ENCODE peak calls at places on chromosomes 1 and 21, in six cellular contexts. Z, V, Y, D, R and S are unnamed samples.
A peak's percentile ranks its signal among the peaks of the same experiment; 100 is the strongest.

GRCh38 chr1:31663622-31664452 is 19.2 kb upstream of the PEF1 start:
- DNase-seq in Z (peak; percentile 48), V (peak; percentile 58), Y (peak; percentile 40), D (peak; percentile 70), R (peak; percentile 74), S (no peak)

GRCh38 chr1:54114955-54115354 is 37.8 kb downstream of the CDCP2 start:
- DNase-seq in Z (peak; percentile 44), V (no peak), Y (no peak), D (no peak), R (no peak), S (no peak)

GRCh38 chr21:38807481-38807880 is 1.8 kb downstream of the ETS2 start:
- DNase-seq in Z (no peak), V (no peak), Y (no peak), D (no peak), R (no peak), S (no peak)

GRCh38 chr1:84998642-84999280 is 1.8 kb upstream of the MCOLN2 start:
- DNase-seq in Z (no peak), V (no peak), Y (no peak), D (peak; percentile 30), R (no peak), S (no peak)

GRCh38 chr1:151838491-151839412 is 868 bp downstream of the C2CD4D start:
- DNase-seq in Z (no peak), V (no peak), Y (no peak), D (no peak), R (no peak), S (no peak)

GRCh38 chr21:42845296-42845965 is 33.9 kb downstream of the WDR4 start:
- DNase-seq in Z (peak; percentile 4), V (peak; percentile 54), Y (no peak), D (peak; percentile 77), R (no peak), S (no peak)

GRCh38 chr1:47703161-47703825 is 265.4 kb downstream of the FOXD2 start:
- DNase-seq in Z (no peak), V (no peak), Y (no peak), D (no peak), R (no peak), S (no peak)

GRCh38 chr1:92577251-92577895 is 90.6 kb upstream of the GFI1 start:
- DNase-seq in Z (no peak), V (peak; percentile 22), Y (no peak), D (no peak), R (no peak), S (no peak)

GRCh38 chr1:15154480-15155036 is 1.0 kb downstream of the TMEM51 start:
- DNase-seq in Z (no peak), V (peak; percentile 31), Y (peak; percentile 26), D (peak; percentile 49), R (peak; percentile 50), S (no peak)

GRCh38 chr21:36355868-36356267 is 29.3 kb upstream of the CHAF1B start:
- DNase-seq in Z (no peak), V (no peak), Y (no peak), D (no peak), R (no peak), S (no peak)

GRCh38 chr1:111992396-111992985 is 3.0 kb upstream of the KCND3 start:
- DNase-seq in Z (no peak), V (no peak), Y (no peak), D (no peak), R (no peak), S (no peak)

GRCh38 chr1:205350626-205351235 is 6.0 kb downstream of the KLHDC8A start:
- DNase-seq in Z (peak; percentile 93), V (no peak), Y (no peak), D (no peak), R (no peak), S (no peak)

GRCh38 chr1:81689531-81689941 is 111.2 kb upstream of the ADGRL2 start:
- DNase-seq in Z (no peak), V (no peak), Y (no peak), D (no peak), R (no peak), S (no peak)

GRCh38 chr1:174898102-174898802 is 101.5 kb upstream of the CACYBP start:
- DNase-seq in Z (no peak), V (no peak), Y (no peak), D (no peak), R (no peak), S (no peak)
- TF ChIP-seq CTCF in Z (no peak), V (no peak), Y (no peak), D (no peak), R (no peak), S (no peak)

DNA sequence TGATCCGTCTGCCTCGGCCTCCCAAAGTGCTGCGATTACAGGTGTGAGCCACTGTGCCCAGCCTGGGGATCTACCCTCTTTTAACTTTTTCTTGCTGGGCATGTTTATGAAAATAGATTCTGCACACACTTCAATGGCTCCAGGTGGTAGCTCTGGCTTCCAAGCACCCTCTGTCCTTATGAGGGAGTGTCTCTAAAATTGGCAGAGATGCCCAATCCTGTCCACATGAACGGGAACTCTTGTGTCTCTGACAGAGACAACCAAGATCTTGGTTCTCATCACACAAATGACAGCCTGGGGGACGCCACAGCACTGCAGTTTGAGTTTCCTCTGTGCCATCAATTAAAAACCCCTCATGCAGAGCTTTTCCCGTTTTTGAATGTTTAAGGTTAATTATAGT is 43.4 kb upstream of the ANGPTL7 start:
- DNase-seq in Z (no peak), V (no peak), Y (no peak), D (no peak), R (no peak), S (no peak)
- H3K36me3 ChIP-seq in Z (peaks cover 80% of the 10 kb centered on the region), V (peaks cover 76% of the 10 kb centered on the region), Y (no peaks in the 10 kb centered on the region), D (peaks cover 99% of the 10 kb centered on the region), R (no peaks in the 10 kb centered on the region), S (peaks cover 94% of the 10 kb centered on the region)

GRCh38 chr1:25255711-25256577 is 8.7 kb upstream of the RSRP1 start:
- DNase-seq in Z (no peak), V (no peak), Y (no peak), D (no peak), R (no peak), S (no peak)

GRCh38 chr1:25256578-25257129 is 9.4 kb upstream of the RSRP1 start:
- DNase-seq in Z (no peak), V (no peak), Y (no peak), D (no peak), R (no peak), S (no peak)

GRCh38 chr1:25247829-25248754 is 838 bp upstream of the RSRP1 start:
- DNase-seq in Z (no peak), V (no peak), Y (no peak), D (no peak), R (no peak), S (no peak)

GRCh38 chr1:25257176-25257575 is 9.9 kb upstream of the RSRP1 start:
- DNase-seq in Z (no peak), V (no peak), Y (no peak), D (no peak), R (no peak), S (no peak)

GRCh38 chr1:25253911-25254310 is 6.7 kb upstream of the RSRP1 start:
- DNase-seq in Z (no peak), V (no peak), Y (no peak), D (no peak), R (no peak), S (no peak)
- H3K27ac ChIP-seq in Z (no peak overlapping the region), V (no peak overlapping the region), Y (no peak overlapping the region), D (no peak overlapping the region), R (no peak overlapping the region), S (no peak overlapping the region)

GRCh38 chr1:170967042-170967910 is 31.9 kb downstream of the MROH9 start:
- DNase-seq in Z (no peak), V (no peak), Y (no peak), D (no peak), R (no peak), S (no peak)

GRCh38 chr1:170964506-170964905 is 29.2 kb downstream of the MROH9 start:
- DNase-seq in Z (no peak), V (no peak), Y (no peak), D (no peak), R (no peak), S (no peak)

DNA sequence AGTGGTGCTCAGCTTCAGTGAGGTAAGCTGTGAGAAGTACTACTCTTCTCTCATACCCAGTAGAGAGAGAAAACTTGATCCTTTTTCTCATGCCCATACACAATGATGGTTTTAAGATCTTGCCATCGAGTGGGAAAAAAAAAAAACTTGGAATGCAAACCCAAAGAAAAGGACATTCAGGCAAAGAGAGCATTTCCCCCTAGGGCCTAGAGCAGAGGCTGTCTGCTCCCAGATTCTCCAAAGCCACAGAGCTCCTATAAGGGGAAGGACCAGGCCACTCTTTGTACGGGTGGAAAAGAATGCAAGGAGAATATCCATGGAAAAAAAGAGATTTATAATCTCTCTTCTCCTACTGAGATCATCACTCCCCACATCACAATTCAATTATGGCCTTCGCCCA is 34.9 kb downstream of the MROH9 start:
- DNase-seq in Z (no peak), V (no peak), Y (no peak), D (no peak), R (no peak), S (no peak)
- TF ChIP-seq CTCF in Z (no peak), V (no peak), Y (no peak), D (no peak), R (no peak), S (no peak)